ENCODE peak calls at places on chromosomes 11 and 22, in nine cellular contexts. R is thoracic aorta; M is kidney epithelial cell; X is lower lobe of right lung; W is spleen; Z is lower leg skin; L is CD4-positive, alpha-beta T cell; D is neural progenitor cell; T is psoas muscle. U is an unnamed sample.
A peak's percentile ranks its signal among the peaks of the same experiment; 100 is the strongest.

GRCh38 chr11:60280412-60280811 is at the start of gene MS4A4A:
- DNase-seq in T (no peak), D (no peak), R (no peak), L (no peak), W (no peak), X (peak; percentile 51), M (no peak), Z (peak; percentile 28), U (no peak)

GRCh38 chr22:25420925-25421904 is 143.3 kb upstream of the GRK3 start:
- DNase-seq in T (no peak), X (no peak), D (peak; percentile 69), Z (no peak), L (no peak), W (no peak), R (no peak), M (no peak), U (no peak)

GRCh38 chr11:67160045-67160444 is 41.0 kb downstream of the KDM2A start:
- DNase-seq in Z (no peak), X (no peak), R (no peak), W (no peak), L (no peak), D (peak; percentile 22), T (no peak), M (no peak), U (no peak)

GRCh38 chr22:44743247-44743646 is 9.1 kb upstream of the ARHGAP8 start:
- DNase-seq in L (no peak), W (no peak), T (no peak), X (no peak), D (no peak), R (no peak), Z (no peak), M (no peak), U (no peak)

GRCh38 chr11:108568183-108568858 is 25.2 kb downstream of the EXPH5 start:
- DNase-seq in M (no peak), T (no peak), D (no peak), X (no peak), Z (no peak), L (no peak), W (no peak), R (no peak), U (no peak)

GRCh38 chr11:124717786-124718634 is 21.7 kb upstream of the NRGN start:
- DNase-seq in X (peak; percentile 62), Z (no peak), M (no peak), D (peak; percentile 73), L (peak; percentile 5), W (peak; percentile 74), R (no peak), T (peak; percentile 37), U (no peak)

GRCh38 chr22:50711446-50712340 is 26.3 kb upstream of the ACR start:
- DNase-seq in T (no peak), X (peak; percentile 34), M (no peak), R (no peak), Z (no peak), L (no peak), W (peak; percentile 59), D (no peak), U (no peak)

GRCh38 chr22:38437416-38437815 is 17.6 kb downstream of the KCNJ4 start:
- DNase-seq in X (no peak), T (no peak), W (no peak), Z (no peak), R (no peak), L (no peak), M (no peak), D (no peak), U (no peak)

GRCh38 chr22:17939579-17939978 is 84.8 kb downstream of the MICAL3 start:
- DNase-seq in R (no peak), W (no peak), L (no peak), T (no peak), D (no peak), X (no peak), Z (no peak), M (no peak), U (no peak)

GRCh38 chr11:91396243-91397133 is 828.1 kb upstream of the FAT3 start:
- DNase-seq in W (no peak), R (no peak), D (no peak), L (no peak), T (no peak), M (peak; percentile 16), X (no peak), Z (no peak), U (no peak)

GRCh38 chr22:19648419-19648929 is 65.8 kb upstream of the SEPTIN5 start:
- DNase-seq in M (no peak), R (no peak), D (no peak), T (no peak), X (no peak), L (no peak), Z (no peak), W (no peak), U (no peak)

GRCh38 chr11:31974737-31975136 is 116.1 kb upstream of the RCN1 start:
- DNase-seq in M (peak; percentile 44), T (no peak), D (no peak), L (no peak), X (no peak), W (no peak), Z (no peak), R (no peak), U (no peak)

GRCh38 chr22:37330200-37331033 is 48.1 kb downstream of the CYTH4 start:
- DNase-seq in X (no peak), Z (no peak), R (no peak), L (no peak), M (peak; percentile 86), W (no peak), D (peak; percentile 98), T (no peak), U (peak; percentile 81)

GRCh38 chr11:86625981-86626380 is 46.4 kb downstream of the ME3 start:
- DNase-seq in W (no peak), L (no peak), X (no peak), M (no peak), T (no peak), D (no peak), Z (no peak), R (no peak), U (no peak)

GRCh38 chr11:120548682-120549209 is 37.2 kb downstream of the GRIK4 start:
- DNase-seq in T (no peak), W (no peak), M (no peak), Z (no peak), D (no peak), L (no peak), R (no peak), X (no peak), U (no peak)

GRCh38 chr11:94866936-94867795 is 99.0 kb downstream of the AMOTL1 start:
- DNase-seq in L (no peak), T (no peak), R (no peak), W (no peak), X (no peak), Z (no peak), M (no peak), D (no peak), U (no peak)

GRCh38 chr11:3218483-3219280 is at the start of gene MRGPRG:
- DNase-seq in M (no peak), R (no peak), T (no peak), X (no peak), L (no peak), W (peak; percentile 61), Z (no peak), D (no peak), U (no peak)

GRCh38 chr22:45777046-45777851 is 105.6 kb downstream of the ATXN10 start:
- DNase-seq in X (no peak), L (no peak), Z (no peak), D (no peak), M (peak; percentile 86), W (no peak), R (no peak), T (no peak), U (no peak)

GRCh38 chr11:77198440-77198849 is 70.4 kb downstream of the MYO7A start:
- DNase-seq in Z (no peak), R (no peak), W (peak; percentile 62), T (no peak), X (no peak), M (no peak), D (peak; percentile 62), L (no peak), U (peak; percentile 23)
- TF ChIP-seq CTCF in Z (no peak), R (no peak), W (peak; percentile 15), T (no peak), X (no peak), M (peak; percentile 29), D (peak; percentile 56), L (no peak), U (peak; percentile 47)

GRCh38 chr11:13009921-13010736 is 1.0 kb downstream of the RASSF10 start:
- DNase-seq in D (peak; percentile 83), L (no peak), M (no peak), W (no peak), R (no peak), T (peak; percentile 16), Z (no peak), X (peak; percentile 52), U (peak; percentile 37)
- TF ChIP-seq CTCF in D (peak; percentile 17), L (no peak), M (no peak), W (no peak), R (no peak), T (no peak), Z (no peak), X (no peak), U (peak; percentile 18)

GRCh38 chr11:11458523-11458922 is 105.5 kb upstream of the CSNK2A3 start:
- DNase-seq in Z (no peak), W (no peak), X (no peak), T (no peak), M (no peak), D (no peak), R (no peak), L (no peak), U (no peak)
- TF ChIP-seq CTCF in Z (no peak), W (no peak), X (no peak), T (no peak), M (no peak), D (no peak), R (no peak), L (no peak), U (no peak)

GRCh38 chr11:11163256-11163655 is 189.8 kb downstream of the CSNK2A3 start:
- DNase-seq in T (no peak), X (no peak), L (no peak), D (peak; percentile 23), M (no peak), R (no peak), Z (no peak), W (no peak), U (no peak)
- TF ChIP-seq CTCF in T (peak; percentile 4), X (no peak), L (no peak), D (peak; percentile 28), M (peak; percentile 14), R (peak; percentile 31), Z (no peak), W (no peak), U (no peak)

U was measured in neural crest cell.